ENCODE peak calls at places on chromosomes 12 and 14, in ten cellular contexts. B is OCI-LY7, L is fibroblast of lung, U is body of pancreas, H is sigmoid colon, E is tibial artery, I is MM.1S, J is uterus, K is ovary, C is A549. N is an unnamed sample. For H3K4me1, the result is how much of the 10 kb centered on the place peaks cover.

GRCh38 chr12:23193552-23193951 is 568.6 kb downstream of the ETNK1 start:
- DNase-seq in J (no peak), E (no peak), H (no peak), K (no peak), B (no peak), U (no peak), C (no peak), L (no peak), I (no peak), N (no peak)

GRCh38 chr14:51369814-51370213 is 129.8 kb downstream of the TMX1 start:
- DNase-seq in C (peak), E (no peak), I (peak), U (peak), K (no peak), L (no peak), J (no peak), H (no peak), B (peak), N (no peak)

GRCh38 chr12:52461693-52462092 is 9.7 kb upstream of the KRT6B start:
- DNase-seq in K (no peak), B (no peak), I (no peak), H (no peak), L (no peak), E (no peak), U (peak), J (no peak), C (no peak), N (no peak)

GRCh38 chr14:72844528-72844927 is 49.4 kb downstream of the DPF3 start:
- DNase-seq in I (no peak), C (no peak), J (no peak), B (no peak), E (no peak), U (no peak), L (no peak), H (no peak), K (no peak), N (no peak)

GRCh38 chr12:22625671-22626251 is 790 bp downstream of the ETNK1 start:
- DNase-seq in C (peak), L (peak), E (peak), J (peak), K (peak), H (peak), B (peak), U (no peak), I (peak), N (no peak)

GRCh38 chr12:120292661-120293531 is at the start of gene RNU4-1:
- DNase-seq in I (peak), U (peak), E (peak), L (peak), K (peak), C (peak), H (peak), J (peak), B (peak), N (peak)

GRCh38 chr12:54660320-54660962 is 12.3 kb upstream of the DCD start:
- DNase-seq in L (no peak), B (no peak), E (no peak), I (no peak), K (no peak), U (no peak), J (no peak), C (no peak), H (no peak), N (no peak)

GRCh38 chr14:89498836-89499235 is 81.8 kb upstream of the FOXN3 start:
- DNase-seq in I (no peak), B (no peak), C (no peak), U (no peak), L (no peak), E (no peak), K (no peak), H (no peak), J (no peak), N (no peak)

GRCh38 chr14:80977103-80977728 is 21.8 kb downstream of the TSHR start:
- DNase-seq in E (no peak), L (no peak), C (no peak), I (no peak), U (no peak), J (no peak), B (peak), K (no peak), H (no peak), N (no peak)

GRCh38 chr12:64526859-64527258 is 74.9 kb downstream of the TBK1 start:
- DNase-seq in U (no peak), B (no peak), C (no peak), H (no peak), L (peak), E (no peak), I (no peak), K (no peak), J (no peak), N (no peak)

DNA sequence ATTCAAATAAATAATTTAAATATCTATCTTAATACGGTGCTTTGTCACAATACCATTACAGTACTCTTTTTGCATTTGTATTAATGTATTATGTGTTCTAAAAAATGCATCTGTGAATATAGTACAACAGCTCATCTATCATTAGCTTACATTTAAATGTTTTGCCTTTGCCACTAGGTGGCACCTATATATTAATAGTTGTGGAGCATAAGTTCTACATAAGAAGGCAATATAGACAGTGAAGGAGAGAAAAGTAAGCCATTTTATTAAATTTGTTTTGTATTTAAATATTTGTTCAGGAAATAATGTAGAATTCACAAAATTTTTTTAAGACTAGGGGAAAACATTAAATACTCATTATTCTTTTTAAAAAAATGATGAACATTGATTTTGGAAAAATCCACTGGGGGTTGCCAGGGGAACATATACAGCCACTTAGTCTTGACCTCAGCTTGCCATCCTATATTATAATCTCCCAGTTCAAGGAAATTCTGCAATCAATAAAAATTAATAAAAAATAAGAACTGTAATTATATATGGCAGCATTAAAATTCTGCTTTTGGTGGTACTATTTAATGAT is 9.8 kb downstream of the CCER1 start:
- DNase-seq in B (peak), I (peak), K (no peak), L (peak), E (no peak), C (peak), J (no peak), H (no peak), U (no peak), N (no peak)
- TF ChIP-seq CTCF in B (peak), I (peak), K (no peak), L (peak), E (peak), C (peak), J (peak), H (no peak), U (peak), N (peak)

GRCh38 chr14:69693823-69694729 is 72.9 kb upstream of the SRSF5 start:
- DNase-seq in E (no peak), I (peak), K (peak), U (peak), C (peak), J (no peak), B (peak), H (no peak), L (peak), N (no peak)

GRCh38 chr14:69698572-69698971 is 68.4 kb upstream of the SRSF5 start:
- DNase-seq in C (no peak), E (no peak), H (no peak), J (no peak), L (no peak), U (no peak), I (no peak), B (no peak), K (no peak), N (no peak)

GRCh38 chr14:69696633-69697557 is 70.0 kb upstream of the SRSF5 start:
- DNase-seq in L (no peak), I (no peak), U (no peak), C (no peak), H (no peak), K (no peak), B (no peak), J (no peak), E (no peak), N (no peak)

GRCh38 chr14:69694730-69695663 is 71.9 kb upstream of the SRSF5 start:
- DNase-seq in B (peak), U (no peak), I (no peak), E (no peak), C (no peak), L (no peak), H (no peak), J (no peak), K (no peak), N (no peak)

DNA sequence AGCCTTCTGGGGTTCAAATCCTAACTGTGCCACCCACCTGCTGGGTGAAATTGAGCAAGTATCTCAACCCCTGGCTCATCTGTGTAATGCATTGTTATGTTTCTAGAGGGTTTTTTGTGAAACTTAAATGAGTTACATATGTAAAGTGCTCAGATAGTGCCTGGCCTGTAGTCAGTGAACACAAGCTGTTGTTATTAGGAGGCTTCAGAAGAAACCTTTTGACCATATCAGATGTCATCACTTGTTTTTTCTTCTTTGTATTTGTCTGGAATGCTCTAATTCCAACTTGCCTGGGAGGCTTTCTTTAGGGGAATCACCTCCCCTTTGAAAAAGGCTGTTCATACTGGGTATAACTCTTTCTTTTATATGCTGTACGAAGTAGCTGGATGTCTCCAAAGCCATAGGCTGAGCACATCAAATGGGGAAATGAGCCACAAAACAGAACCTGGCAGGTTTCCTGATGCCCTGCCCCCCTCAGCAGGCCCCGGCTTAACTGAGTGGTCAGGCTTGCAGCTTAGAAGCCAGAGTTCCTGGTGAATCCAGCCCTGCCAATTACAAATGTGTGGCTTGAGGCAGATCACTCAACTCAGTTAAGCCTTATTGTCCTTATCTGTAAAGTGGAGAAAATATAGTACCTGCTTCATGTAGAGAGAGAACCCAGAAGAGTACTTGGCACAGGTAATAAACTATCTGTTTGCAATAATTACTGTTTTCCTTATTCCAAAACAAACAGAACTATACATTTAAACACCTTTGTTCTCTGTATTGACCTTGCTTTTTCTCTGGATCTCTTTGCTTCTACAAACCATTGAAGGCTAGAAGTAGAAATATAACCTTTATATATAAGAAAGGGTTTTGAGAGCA is 71.0 kb upstream of the SRSF5 start:
- DNase-seq in E (no peak), J (no peak), C (no peak), L (peak), H (no peak), B (peak), I (no peak), U (peak), K (peak), N (no peak)
- H3K27ac ChIP-seq in E (no peak), J (no peak), C (no peak), L (no peak), H (peak), B (peak), I (peak), U (peak), K (no peak), N (no peak)

GRCh38 chr14:103872492-103873113 is 25.2 kb upstream of the PPP1R13B start:
- DNase-seq in L (no peak), H (no peak), E (no peak), C (no peak), B (peak), K (no peak), U (no peak), I (no peak), J (no peak), N (no peak)

GRCh38 chr14:103869406-103870143 is 22.2 kb upstream of the PPP1R13B start:
- DNase-seq in H (no peak), U (no peak), B (no peak), E (no peak), I (no peak), J (no peak), L (no peak), C (no peak), K (no peak), N (no peak)

GRCh38 chr14:103870891-103871595 is 23.7 kb upstream of the PPP1R13B start:
- DNase-seq in K (no peak), L (no peak), J (no peak), H (no peak), U (no peak), E (no peak), C (no peak), B (no peak), I (no peak), N (no peak)

GRCh38 chr14:103870144-103870876 is 22.9 kb upstream of the PPP1R13B start:
- DNase-seq in C (no peak), L (no peak), H (no peak), I (no peak), U (peak), B (no peak), J (no peak), K (no peak), E (no peak), N (no peak)

DNA sequence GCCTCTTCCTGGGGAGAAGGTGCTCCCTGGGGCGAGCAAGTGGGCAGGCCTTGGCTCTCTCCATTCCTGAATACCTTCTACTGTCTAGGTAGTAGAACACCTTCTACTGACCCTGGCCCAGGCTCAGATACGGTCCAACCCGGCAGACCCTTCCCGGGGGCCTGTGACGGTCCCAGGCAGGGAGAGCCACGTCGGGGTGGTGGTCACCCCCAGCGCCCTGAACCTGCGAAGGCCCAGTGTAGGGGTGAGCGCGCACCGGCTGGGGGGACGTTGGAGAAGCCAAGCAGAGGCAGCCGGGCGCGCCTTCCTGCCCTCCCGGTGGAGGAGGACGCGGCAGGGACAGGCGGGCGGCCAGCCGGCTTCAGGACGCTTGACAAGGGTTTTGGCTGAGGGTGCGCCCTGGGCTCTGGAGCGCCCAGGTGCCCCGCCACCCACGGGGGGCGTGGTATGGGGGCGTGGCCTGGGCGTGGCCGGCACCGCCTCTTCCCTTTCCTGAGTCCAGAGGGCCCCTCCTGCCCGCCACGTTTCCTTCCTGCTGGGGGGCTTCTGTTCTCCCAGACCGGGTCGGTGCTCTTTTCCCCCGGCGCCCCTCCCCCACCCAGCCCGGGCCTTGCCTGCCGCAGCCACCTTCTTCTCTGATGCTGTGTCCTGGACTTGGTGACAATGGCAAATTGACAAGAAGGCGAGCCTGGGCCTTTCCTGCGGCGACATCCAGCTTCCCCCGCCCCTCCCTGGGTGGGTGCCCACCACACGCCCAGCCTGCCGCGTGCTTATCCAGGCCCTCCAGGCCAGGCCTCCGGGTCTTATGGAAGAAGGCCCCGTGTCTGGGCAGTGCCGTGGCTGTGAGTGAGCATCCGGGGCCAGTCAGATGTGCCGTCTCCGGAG is 24.5 kb upstream of the PPP1R13B start:
- DNase-seq in B (peak), H (no peak), C (no peak), I (peak), U (peak), E (no peak), J (no peak), K (no peak), L (no peak), N (peak)
- H3K4me1 ChIP-seq in B (under half), H (under half), C (under half), I (under half), U (half or more), E (under half), J (under half), K (under half), L (under half), N (under half)

GRCh38 chr12:40031965-40032364 is 73.9 kb downstream of the SLC2A13 start:
- DNase-seq in I (no peak), E (no peak), H (no peak), U (peak), C (no peak), B (no peak), J (no peak), L (no peak), K (no peak), N (no peak)
- TF ChIP-seq CTCF in I (no peak), E (no peak), H (no peak), U (peak), C (peak), B (peak), J (no peak), L (no peak), K (no peak), N (no peak)

GRCh38 chr12:630656-631632 is 32.3 kb downstream of the NINJ2 start:
- DNase-seq in J (no peak), E (peak), H (peak), K (no peak), U (peak), B (no peak), C (no peak), I (peak), L (no peak), N (peak)

GRCh38 chr12:625998-626397 is 37.2 kb downstream of the NINJ2 start:
- DNase-seq in K (no peak), U (no peak), I (no peak), H (no peak), L (no peak), E (no peak), B (no peak), J (no peak), C (no peak), N (peak)

GRCh38 chr12:623865-624372 is 39.3 kb downstream of the NINJ2 start:
- DNase-seq in I (no peak), U (no peak), B (no peak), L (no peak), C (no peak), J (no peak), K (no peak), H (no peak), E (no peak), N (no peak)

GRCh38 chr12:627863-628805 is 35.1 kb downstream of the NINJ2 start:
- DNase-seq in H (no peak), E (no peak), I (no peak), C (no peak), J (no peak), K (no peak), B (no peak), U (no peak), L (no peak), N (peak)

DNA sequence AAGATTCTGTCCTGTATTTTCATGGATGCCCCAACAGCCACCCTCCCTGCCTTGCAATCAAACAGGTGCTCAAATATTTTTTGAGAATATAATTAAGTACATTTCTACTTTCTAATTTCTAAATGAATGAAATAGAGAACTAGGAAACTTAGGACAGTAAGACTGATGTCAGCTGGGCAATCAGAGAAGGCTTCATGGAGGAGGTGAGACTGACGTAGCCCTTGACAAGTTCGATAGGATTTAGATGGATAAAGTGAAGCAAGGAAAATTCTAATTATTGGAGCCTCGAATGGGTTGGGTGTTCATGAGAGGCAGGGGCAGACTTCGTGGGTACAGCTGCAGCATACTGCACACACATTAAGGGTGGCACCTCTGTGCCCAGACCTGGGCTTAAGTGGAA is 36.0 kb downstream of the NINJ2 start:
- DNase-seq in I (no peak), K (no peak), L (no peak), U (no peak), J (no peak), B (no peak), E (no peak), C (no peak), H (no peak), N (no peak)
- H3K27ac ChIP-seq in I (no peak), K (no peak), L (no peak), U (no peak), J (no peak), B (no peak), E (no peak), C (peak), H (no peak), N (peak)

GRCh38 chr14:91327201-91327600 is 82.7 kb upstream of the GPR68 start:
- DNase-seq in J (peak), K (no peak), H (no peak), C (no peak), E (no peak), L (no peak), B (no peak), U (no peak), I (no peak), N (no peak)
- H3K4me1 ChIP-seq in J (under half), K (under half), H (under half), C (under half), E (under half), L (under half), B (under half), U (under half), I (half or more), N (under half)

DNA sequence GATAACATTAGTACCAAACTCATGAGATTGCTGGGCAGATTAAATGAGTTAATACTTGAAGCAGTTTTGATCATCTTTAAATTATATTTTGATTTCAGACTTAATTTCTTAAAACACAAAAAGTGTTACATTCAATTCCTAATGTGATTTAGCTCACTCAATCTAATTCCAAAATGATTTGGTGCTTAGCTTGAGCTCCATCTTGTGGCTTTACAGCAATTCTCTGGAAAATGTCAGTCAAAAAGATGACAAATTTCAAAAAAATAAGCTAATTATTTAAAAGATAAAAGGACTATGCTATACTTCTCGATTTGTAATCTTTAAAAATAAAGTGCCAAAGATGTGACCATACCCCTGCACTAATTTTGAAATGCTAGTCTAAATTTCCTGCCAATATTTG is 10.1 kb downstream of the LLPH start:
- DNase-seq in E (no peak), L (no peak), C (no peak), J (no peak), B (no peak), K (no peak), U (no peak), H (no peak), I (no peak), N (no peak)
- TF ChIP-seq CTCF in E (no peak), L (peak), C (peak), J (no peak), B (peak), K (no peak), U (no peak), H (no peak), I (no peak), N (no peak)

GRCh38 chr14:64338616-64339316 is 44.6 kb upstream of the ESR2 start:
- DNase-seq in B (peak), C (peak), H (peak), U (peak), K (peak), E (peak), I (peak), L (peak), J (peak), N (peak)
- H3K27ac ChIP-seq in B (peak), C (peak), H (peak), U (peak), K (no peak), E (peak), I (peak), L (peak), J (peak), N (peak)

GRCh38 chr14:99576304-99576703 is 27.7 kb downstream of the CCDC85C start:
- DNase-seq in J (no peak), H (no peak), I (no peak), B (no peak), E (no peak), K (no peak), C (peak), U (no peak), L (no peak), N (no peak)
- H3K4me1 ChIP-seq in J (half or more), H (under half), I (under half), B (under half), E (half or more), K (half or more), C (half or more), U (half or more), L (under half), N (half or more)